ENCODE peak calls at places on chromosomes 7 and 10, in eight cellular contexts. One of them, this sample, is unnamed.

GRCh38 chr7:2107386-2108085 is 125.2 kb downstream of the MAD1L1 start:
- DNase-seq in transverse colon: no peak
- DNase-seq in stomach: no peak
- DNase-seq in spleen: no peak
- DNase-seq in endothelial cell of umbilical vein: peak
- DNase-seq in sigmoid colon: no peak
- DNase-seq in prostate gland: no peak
- DNase-seq in H1: no peak
- DNase-seq in this sample: no peak

GRCh38 chr10:375885-376505 is 240.7 kb downstream of the ZMYND11 start:
- DNase-seq in transverse colon: no peak
- DNase-seq in stomach: no peak
- DNase-seq in spleen: peak
- DNase-seq in endothelial cell of umbilical vein: no peak
- DNase-seq in sigmoid colon: peak
- DNase-seq in prostate gland: no peak
- DNase-seq in H1: no peak
- DNase-seq in this sample: no peak

GRCh38 chr7:99102809-99103690 is 40.9 kb downstream of the SMURF1 start:
- DNase-seq in transverse colon: no peak
- DNase-seq in stomach: no peak
- DNase-seq in spleen: no peak
- DNase-seq in endothelial cell of umbilical vein: peak
- DNase-seq in sigmoid colon: no peak
- DNase-seq in prostate gland: no peak
- DNase-seq in H1: no peak
- DNase-seq in this sample: no peak

GRCh38 chr7:43537765-43538403 is 45.0 kb upstream of the STK17A start:
- DNase-seq in transverse colon: no peak
- DNase-seq in stomach: no peak
- DNase-seq in spleen: no peak
- DNase-seq in endothelial cell of umbilical vein: no peak
- DNase-seq in sigmoid colon: no peak
- DNase-seq in prostate gland: no peak
- DNase-seq in H1: no peak
- DNase-seq in this sample: no peak

GRCh38 chr7:43750016-43750887 is 8.2 kb upstream of the BLVRA start:
- DNase-seq in transverse colon: no peak
- DNase-seq in stomach: no peak
- DNase-seq in spleen: no peak
- DNase-seq in endothelial cell of umbilical vein: no peak
- DNase-seq in sigmoid colon: no peak
- DNase-seq in prostate gland: no peak
- DNase-seq in H1: no peak
- DNase-seq in this sample: no peak

GRCh38 chr10:14603539-14604102 is 171.1 kb downstream of the FAM107B start:
- DNase-seq in transverse colon: no peak
- DNase-seq in stomach: no peak
- DNase-seq in spleen: peak
- DNase-seq in endothelial cell of umbilical vein: no peak
- DNase-seq in sigmoid colon: no peak
- DNase-seq in prostate gland: no peak
- DNase-seq in H1: no peak
- DNase-seq in this sample: peak

GRCh38 chr7:27161721-27162547 is 3.4 kb downstream of the HOXA9 start:
- DNase-seq in transverse colon: peak
- DNase-seq in stomach: no peak
- DNase-seq in spleen: peak
- DNase-seq in endothelial cell of umbilical vein: no peak
- DNase-seq in sigmoid colon: peak
- DNase-seq in prostate gland: no peak
- DNase-seq in H1: no peak
- DNase-seq in this sample: no peak

GRCh38 chr7:31776616-31777015 is 89.6 kb downstream of the PPP1R17 start:
- DNase-seq in transverse colon: no peak
- DNase-seq in stomach: no peak
- DNase-seq in spleen: no peak
- DNase-seq in endothelial cell of umbilical vein: peak
- DNase-seq in sigmoid colon: no peak
- DNase-seq in prostate gland: no peak
- DNase-seq in H1: no peak
- DNase-seq in this sample: no peak

GRCh38 chr10:15719062-15719898 is 442 bp downstream of the ITGA8 start:
- DNase-seq in transverse colon: peak
- DNase-seq in stomach: no peak
- DNase-seq in spleen: no peak
- DNase-seq in endothelial cell of umbilical vein: peak
- DNase-seq in sigmoid colon: no peak
- DNase-seq in prostate gland: no peak
- DNase-seq in H1: no peak
- DNase-seq in this sample: peak

GRCh38 chr10:129765664-129766550 is 198.2 kb downstream of the EBF3 start:
- DNase-seq in transverse colon: peak
- DNase-seq in stomach: peak
- DNase-seq in spleen: peak
- DNase-seq in endothelial cell of umbilical vein: no peak
- DNase-seq in sigmoid colon: peak
- DNase-seq in prostate gland: no peak
- DNase-seq in H1: no peak
- DNase-seq in this sample: no peak

GRCh38 chr7:106775552-106775936 is 89.5 kb upstream of the PIK3CG start:
- DNase-seq in transverse colon: no peak
- DNase-seq in stomach: no peak
- DNase-seq in spleen: no peak
- DNase-seq in endothelial cell of umbilical vein: peak
- DNase-seq in sigmoid colon: no peak
- DNase-seq in prostate gland: no peak
- DNase-seq in H1: no peak
- DNase-seq in this sample: no peak
- TF ChIP-seq POLR2A in transverse colon: no peak
- TF ChIP-seq POLR2A in stomach: no peak
- TF ChIP-seq POLR2A in spleen: no peak
- TF ChIP-seq POLR2A in endothelial cell of umbilical vein: no peak
- TF ChIP-seq POLR2A in sigmoid colon: no peak
- TF ChIP-seq POLR2A in prostate gland: no peak
- TF ChIP-seq POLR2A in H1: no peak
- TF ChIP-seq POLR2A in this sample: no peak

DNA sequence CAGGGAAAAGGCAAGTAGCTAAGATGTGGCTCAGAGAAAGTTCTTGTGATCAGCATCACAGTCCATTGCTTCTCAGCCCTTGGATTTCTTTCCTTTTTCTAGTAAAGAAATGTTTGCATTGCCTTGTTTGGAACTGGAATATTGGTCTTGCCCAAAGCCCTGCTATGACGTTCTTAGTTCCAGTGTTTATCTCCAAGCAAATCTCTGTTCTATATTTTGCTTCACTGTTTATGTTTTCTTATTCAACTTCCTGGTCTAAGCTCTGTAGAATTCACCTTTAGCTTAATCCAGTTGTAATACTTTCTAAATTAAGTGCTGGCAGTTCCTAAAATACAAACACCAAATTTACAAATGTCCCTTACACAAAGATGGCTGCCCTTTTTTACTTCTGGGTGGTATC is 88.7 kb upstream of the ZNF438 start:
- DNase-seq in transverse colon: no peak
- DNase-seq in stomach: no peak
- DNase-seq in spleen: no peak
- DNase-seq in endothelial cell of umbilical vein: no peak
- DNase-seq in sigmoid colon: no peak
- DNase-seq in prostate gland: no peak
- DNase-seq in H1: no peak
- DNase-seq in this sample: no peak
- TF ChIP-seq POLR2AphosphoS5 in transverse colon: no peak
- TF ChIP-seq POLR2AphosphoS5 in stomach: peak
- TF ChIP-seq POLR2AphosphoS5 in spleen: no peak
- TF ChIP-seq POLR2AphosphoS5 in endothelial cell of umbilical vein: no peak
- TF ChIP-seq POLR2AphosphoS5 in sigmoid colon: no peak
- TF ChIP-seq POLR2AphosphoS5 in prostate gland: no peak
- TF ChIP-seq POLR2AphosphoS5 in H1: no peak
- TF ChIP-seq POLR2AphosphoS5 in this sample: no peak

GRCh38 chr10:5148678-5149032 is 36.3 kb downstream of the AKR1C8 start:
- DNase-seq in transverse colon: no peak
- DNase-seq in stomach: no peak
- DNase-seq in spleen: no peak
- DNase-seq in endothelial cell of umbilical vein: no peak
- DNase-seq in sigmoid colon: no peak
- DNase-seq in prostate gland: no peak
- DNase-seq in H1: no peak
- DNase-seq in this sample: no peak

GRCh38 chr10:5147981-5148677 is 36.8 kb downstream of the AKR1C8 start:
- DNase-seq in transverse colon: no peak
- DNase-seq in stomach: no peak
- DNase-seq in spleen: no peak
- DNase-seq in endothelial cell of umbilical vein: no peak
- DNase-seq in sigmoid colon: no peak
- DNase-seq in prostate gland: no peak
- DNase-seq in H1: no peak
- DNase-seq in this sample: no peak

GRCh38 chr10:5151076-5151475 is 33.9 kb downstream of the AKR1C8 start:
- DNase-seq in transverse colon: no peak
- DNase-seq in stomach: no peak
- DNase-seq in spleen: no peak
- DNase-seq in endothelial cell of umbilical vein: no peak
- DNase-seq in sigmoid colon: no peak
- DNase-seq in prostate gland: no peak
- DNase-seq in H1: no peak
- DNase-seq in this sample: no peak

GRCh38 chr10:5146920-5147254 is 38.1 kb downstream of the AKR1C8 start:
- DNase-seq in transverse colon: no peak
- DNase-seq in stomach: peak
- DNase-seq in spleen: no peak
- DNase-seq in endothelial cell of umbilical vein: no peak
- DNase-seq in sigmoid colon: no peak
- DNase-seq in prostate gland: no peak
- DNase-seq in H1: no peak
- DNase-seq in this sample: no peak

GRCh38 chr10:5147255-5147980 is 37.5 kb downstream of the AKR1C8 start:
- DNase-seq in transverse colon: peak
- DNase-seq in stomach: peak
- DNase-seq in spleen: no peak
- DNase-seq in endothelial cell of umbilical vein: no peak
- DNase-seq in sigmoid colon: no peak
- DNase-seq in prostate gland: no peak
- DNase-seq in H1: no peak
- DNase-seq in this sample: no peak
- TF ChIP-seq POLR2A in transverse colon: no peak
- TF ChIP-seq POLR2A in stomach: no peak
- TF ChIP-seq POLR2A in spleen: no peak
- TF ChIP-seq POLR2A in endothelial cell of umbilical vein: no peak
- TF ChIP-seq POLR2A in sigmoid colon: no peak
- TF ChIP-seq POLR2A in prostate gland: no peak
- TF ChIP-seq POLR2A in H1: no peak
- TF ChIP-seq POLR2A in this sample: no peak

GRCh38 chr10:72952189-72952900 is 2.3 kb downstream of the PLA2G12B start:
- DNase-seq in transverse colon: no peak
- DNase-seq in stomach: no peak
- DNase-seq in spleen: no peak
- DNase-seq in endothelial cell of umbilical vein: no peak
- DNase-seq in sigmoid colon: no peak
- DNase-seq in prostate gland: no peak
- DNase-seq in H1: no peak
- DNase-seq in this sample: no peak

GRCh38 chr10:72953687-72954086 is 919 bp downstream of the PLA2G12B start:
- DNase-seq in transverse colon: no peak
- DNase-seq in stomach: no peak
- DNase-seq in spleen: no peak
- DNase-seq in endothelial cell of umbilical vein: no peak
- DNase-seq in sigmoid colon: no peak
- DNase-seq in prostate gland: no peak
- DNase-seq in H1: no peak
- DNase-seq in this sample: no peak

GRCh38 chr10:72954230-72954595 is 393 bp downstream of the PLA2G12B start:
- DNase-seq in transverse colon: no peak
- DNase-seq in stomach: no peak
- DNase-seq in spleen: no peak
- DNase-seq in endothelial cell of umbilical vein: no peak
- DNase-seq in sigmoid colon: no peak
- DNase-seq in prostate gland: no peak
- DNase-seq in H1: no peak
- DNase-seq in this sample: no peak

GRCh38 chr10:72952901-72953223 is 1.7 kb downstream of the PLA2G12B start:
- DNase-seq in transverse colon: no peak
- DNase-seq in stomach: no peak
- DNase-seq in spleen: no peak
- DNase-seq in endothelial cell of umbilical vein: no peak
- DNase-seq in sigmoid colon: no peak
- DNase-seq in prostate gland: no peak
- DNase-seq in H1: no peak
- DNase-seq in this sample: no peak

GRCh38 chr10:72954596-72955569 is at the start of gene PLA2G12B:
- DNase-seq in transverse colon: peak
- DNase-seq in stomach: no peak
- DNase-seq in spleen: no peak
- DNase-seq in endothelial cell of umbilical vein: no peak
- DNase-seq in sigmoid colon: no peak
- DNase-seq in prostate gland: no peak
- DNase-seq in H1: no peak
- DNase-seq in this sample: no peak
- TF ChIP-seq POLR2AphosphoS5 in transverse colon: peak
- TF ChIP-seq POLR2AphosphoS5 in stomach: no peak
- TF ChIP-seq POLR2AphosphoS5 in spleen: no peak
- TF ChIP-seq POLR2AphosphoS5 in endothelial cell of umbilical vein: no peak
- TF ChIP-seq POLR2AphosphoS5 in sigmoid colon: no peak
- TF ChIP-seq POLR2AphosphoS5 in prostate gland: no peak
- TF ChIP-seq POLR2AphosphoS5 in H1: no peak
- TF ChIP-seq POLR2AphosphoS5 in this sample: no peak